ENCODE peak calls at places on chromosome 19, in five cellular contexts. One of them, this sample, is unnamed.

GRCh38 chr19:15640294-15640903 is at the start of gene CYP4F3:
- DNase-seq in psoas muscle: no peak
- DNase-seq in fibroblast of lung: no peak
- DNase-seq in cardiac muscle cell: peak; percentile 6
- DNase-seq in heart left ventricle: peak; percentile 77
- DNase-seq in this sample: peak; percentile 99

GRCh38 chr19:31356587-31357314 is 7.5 kb upstream of the TSHZ3 start:
- DNase-seq in psoas muscle: peak; percentile 58
- DNase-seq in fibroblast of lung: peak; percentile 33
- DNase-seq in cardiac muscle cell: no peak
- DNase-seq in heart left ventricle: peak; percentile 50
- DNase-seq in this sample: peak; percentile 29

GRCh38 chr19:43439183-43440063 is 24.7 kb downstream of the TEX101 start:
- DNase-seq in psoas muscle: no peak
- DNase-seq in fibroblast of lung: peak; percentile 19
- DNase-seq in cardiac muscle cell: peak; percentile 28
- DNase-seq in heart left ventricle: no peak
- DNase-seq in this sample: peak; percentile 63

GRCh38 chr19:17883627-17884413 is 12.1 kb downstream of the SLC5A5 start:
- DNase-seq in psoas muscle: no peak
- DNase-seq in fibroblast of lung: no peak
- DNase-seq in cardiac muscle cell: no peak
- DNase-seq in heart left ventricle: no peak
- DNase-seq in this sample: no peak

GRCh38 chr19:44767295-44768180 is 10.2 kb upstream of the CBLC start:
- DNase-seq in psoas muscle: no peak
- DNase-seq in fibroblast of lung: no peak
- DNase-seq in cardiac muscle cell: no peak
- DNase-seq in heart left ventricle: no peak
- DNase-seq in this sample: no peak

GRCh38 chr19:38505958-38506357 is 72.5 kb downstream of the RYR1 start:
- DNase-seq in psoas muscle: no peak
- DNase-seq in fibroblast of lung: no peak
- DNase-seq in cardiac muscle cell: no peak
- DNase-seq in heart left ventricle: no peak
- DNase-seq in this sample: no peak

GRCh38 chr19:12345197-12345596 is 11.8 kb upstream of the ZNF563 start:
- DNase-seq in psoas muscle: no peak
- DNase-seq in fibroblast of lung: no peak
- DNase-seq in cardiac muscle cell: no peak
- DNase-seq in heart left ventricle: no peak
- DNase-seq in this sample: no peak

GRCh38 chr19:33904681-33905080 is 108.0 kb downstream of the KCTD15 start:
- DNase-seq in psoas muscle: no peak
- DNase-seq in fibroblast of lung: peak; percentile 29
- DNase-seq in cardiac muscle cell: peak; percentile 52
- DNase-seq in heart left ventricle: no peak
- DNase-seq in this sample: no peak

GRCh38 chr19:42422092-42422575 is 5.1 kb downstream of the LIPE start:
- DNase-seq in psoas muscle: no peak
- DNase-seq in fibroblast of lung: no peak
- DNase-seq in cardiac muscle cell: no peak
- DNase-seq in heart left ventricle: peak; percentile 73
- DNase-seq in this sample: no peak

GRCh38 chr19:55694241-55694655 is 19.2 kb downstream of the EPN1 start:
- DNase-seq in psoas muscle: no peak
- DNase-seq in fibroblast of lung: no peak
- DNase-seq in cardiac muscle cell: no peak
- DNase-seq in heart left ventricle: peak; percentile 23
- DNase-seq in this sample: peak; percentile 50

GRCh38 chr19:15449620-15450527 is at the start of gene WIZ:
- DNase-seq in psoas muscle: peak; percentile 94
- DNase-seq in fibroblast of lung: peak; percentile 62
- DNase-seq in cardiac muscle cell: peak; percentile 85
- DNase-seq in heart left ventricle: peak; percentile 93
- DNase-seq in this sample: peak; percentile 66

GRCh38 chr19:56595548-56595899 is 422 bp downstream of the ZNF71 start:
- DNase-seq in psoas muscle: no peak
- DNase-seq in fibroblast of lung: peak; percentile 19
- DNase-seq in cardiac muscle cell: no peak
- DNase-seq in heart left ventricle: no peak
- DNase-seq in this sample: no peak

GRCh38 chr19:13640611-13641010 is 123.7 kb upstream of the MRI1 start:
- DNase-seq in psoas muscle: no peak
- DNase-seq in fibroblast of lung: no peak
- DNase-seq in cardiac muscle cell: no peak
- DNase-seq in heart left ventricle: no peak
- DNase-seq in this sample: no peak

GRCh38 chr19:47274071-47274890 is at the start of gene INAFM1:
- DNase-seq in psoas muscle: peak; percentile 98
- DNase-seq in fibroblast of lung: peak; percentile 86
- DNase-seq in cardiac muscle cell: peak; percentile 97
- DNase-seq in heart left ventricle: peak; percentile 98
- DNase-seq in this sample: peak; percentile 95

DNA sequence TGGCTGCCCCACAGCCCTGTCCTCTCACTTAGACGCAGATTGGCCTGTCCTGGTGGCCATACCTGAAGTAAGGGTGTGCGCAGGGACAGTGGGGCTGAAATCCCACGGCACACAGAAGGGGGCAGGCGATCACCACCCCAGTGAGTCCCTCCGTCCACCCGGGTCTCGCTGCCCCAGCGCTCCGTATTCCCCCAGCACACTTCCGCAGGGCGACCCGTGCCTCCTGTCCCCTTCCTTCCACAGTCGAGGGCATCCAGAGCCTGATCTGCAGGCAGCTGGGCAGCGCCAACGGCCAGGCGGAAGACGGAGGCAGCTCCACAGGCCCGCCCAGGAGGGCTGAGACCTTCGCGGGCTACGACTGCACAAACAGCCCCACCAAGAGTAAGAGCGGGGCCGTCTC is 25.3 kb downstream of the PEX11G start:
- DNase-seq in psoas muscle: no peak
- DNase-seq in fibroblast of lung: no peak
- DNase-seq in cardiac muscle cell: no peak
- DNase-seq in heart left ventricle: no peak
- DNase-seq in this sample: no peak
- H3K36me3 ChIP-seq in psoas muscle: no peaks in the 10 kb centered on the region
- H3K36me3 ChIP-seq in fibroblast of lung: peaks cover 14% of the 10 kb centered on the region
- H3K36me3 ChIP-seq in cardiac muscle cell: peaks cover 18% of the 10 kb centered on the region
- H3K36me3 ChIP-seq in heart left ventricle: peaks cover 5% of the 10 kb centered on the region
- H3K36me3 ChIP-seq in this sample: peaks cover 26% of the 10 kb centered on the region

DNA sequence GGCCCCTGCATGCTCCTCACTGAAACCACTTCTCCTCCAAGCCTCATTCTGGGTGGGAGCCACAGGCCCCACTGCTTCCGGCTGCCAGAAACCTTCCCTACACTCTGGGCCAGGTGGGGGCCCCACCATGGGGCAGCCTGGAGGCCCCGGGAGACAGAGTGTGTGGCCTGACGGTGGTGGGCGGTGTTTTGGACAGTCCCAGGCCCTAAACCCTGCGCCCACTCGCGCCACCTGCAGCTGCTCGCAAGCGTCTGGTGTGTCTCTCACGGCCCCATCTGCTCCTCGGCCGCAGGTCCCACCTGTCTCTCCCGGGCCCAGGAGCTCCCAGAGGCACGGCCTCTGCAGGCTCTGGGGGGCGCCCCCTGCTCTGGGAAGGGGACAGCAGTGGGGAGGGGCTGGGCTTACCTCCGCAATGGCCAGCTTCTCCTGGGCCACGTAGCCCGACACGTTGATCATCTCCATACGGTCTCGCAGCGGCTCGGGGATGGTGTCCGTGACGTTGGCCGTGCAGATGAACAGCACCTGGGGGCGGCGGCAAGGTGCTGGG is 5.6 kb downstream of the RPL36 start:
- DNase-seq in psoas muscle: no peak
- DNase-seq in fibroblast of lung: no peak
- DNase-seq in cardiac muscle cell: no peak
- DNase-seq in heart left ventricle: no peak
- DNase-seq in this sample: no peak
- H3K36me3 ChIP-seq in psoas muscle: peaks cover 10% of the 10 kb centered on the region
- H3K36me3 ChIP-seq in fibroblast of lung: peaks cover 60% of the 10 kb centered on the region
- H3K36me3 ChIP-seq in cardiac muscle cell: peaks cover 52% of the 10 kb centered on the region
- H3K36me3 ChIP-seq in heart left ventricle: peaks cover 17% of the 10 kb centered on the region
- H3K36me3 ChIP-seq in this sample: peaks cover 23% of the 10 kb centered on the region

GRCh38 chr19:11190501-11190900 is 6.8 kb downstream of the KANK2 start:
- DNase-seq in psoas muscle: no peak
- DNase-seq in fibroblast of lung: no peak
- DNase-seq in cardiac muscle cell: no peak
- DNase-seq in heart left ventricle: no peak
- DNase-seq in this sample: no peak

GRCh38 chr19:11182994-11183393 is 14.4 kb downstream of the KANK2 start:
- DNase-seq in psoas muscle: no peak
- DNase-seq in fibroblast of lung: no peak
- DNase-seq in cardiac muscle cell: no peak
- DNase-seq in heart left ventricle: no peak
- DNase-seq in this sample: no peak

GRCh38 chr19:11191273-11191755 is 6.0 kb downstream of the KANK2 start:
- DNase-seq in psoas muscle: peak; percentile 91
- DNase-seq in fibroblast of lung: peak; percentile 47
- DNase-seq in cardiac muscle cell: peak; percentile 62
- DNase-seq in heart left ventricle: peak; percentile 91
- DNase-seq in this sample: peak; percentile 31

GRCh38 chr19:11191934-11192333 is 5.4 kb downstream of the KANK2 start:
- DNase-seq in psoas muscle: no peak
- DNase-seq in fibroblast of lung: no peak
- DNase-seq in cardiac muscle cell: no peak
- DNase-seq in heart left ventricle: no peak
- DNase-seq in this sample: no peak

DNA sequence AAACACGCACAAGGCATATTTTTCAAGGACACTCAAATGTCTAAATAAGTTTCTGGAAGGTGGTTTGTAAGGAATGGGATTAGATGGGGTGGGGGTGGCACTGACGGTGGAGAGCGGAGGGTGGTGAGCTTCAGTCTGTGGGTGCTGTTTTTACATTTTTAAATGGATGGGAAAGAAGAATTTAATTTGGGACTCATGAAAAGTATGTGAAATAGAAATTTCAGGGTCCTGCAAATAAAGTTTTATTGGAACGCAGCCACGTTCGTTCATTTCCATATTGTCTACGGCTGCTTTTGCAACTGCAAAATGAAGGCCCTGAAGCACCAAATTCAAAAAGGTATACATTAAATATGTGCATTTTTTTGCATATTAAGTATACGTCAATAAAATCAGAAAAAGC is 9.9 kb downstream of the KANK2 start:
- DNase-seq in psoas muscle: no peak
- DNase-seq in fibroblast of lung: no peak
- DNase-seq in cardiac muscle cell: no peak
- DNase-seq in heart left ventricle: no peak
- DNase-seq in this sample: no peak
- H3K36me3 ChIP-seq in psoas muscle: no peaks in the 10 kb centered on the region
- H3K36me3 ChIP-seq in fibroblast of lung: peaks cover 18% of the 10 kb centered on the region
- H3K36me3 ChIP-seq in cardiac muscle cell: no peaks in the 10 kb centered on the region
- H3K36me3 ChIP-seq in heart left ventricle: peaks cover 4% of the 10 kb centered on the region
- H3K36me3 ChIP-seq in this sample: no peaks in the 10 kb centered on the region

GRCh38 chr19:41323023-41323422 is 13.1 kb downstream of the CCDC97 start:
- DNase-seq in psoas muscle: peak; percentile 80
- DNase-seq in fibroblast of lung: peak; percentile 77
- DNase-seq in cardiac muscle cell: peak; percentile 81
- DNase-seq in heart left ventricle: peak; percentile 59
- DNase-seq in this sample: no peak

GRCh38 chr19:41325640-41325946 is 15.6 kb downstream of the CCDC97 start:
- DNase-seq in psoas muscle: no peak
- DNase-seq in fibroblast of lung: no peak
- DNase-seq in cardiac muscle cell: no peak
- DNase-seq in heart left ventricle: no peak
- DNase-seq in this sample: no peak

GRCh38 chr19:41323430-41324125 is 13.6 kb downstream of the CCDC97 start:
- DNase-seq in psoas muscle: peak; percentile 88
- DNase-seq in fibroblast of lung: peak; percentile 98
- DNase-seq in cardiac muscle cell: peak; percentile 97
- DNase-seq in heart left ventricle: peak; percentile 81
- DNase-seq in this sample: no peak

GRCh38 chr19:41324921-41325639 is 15.1 kb downstream of the CCDC97 start:
- DNase-seq in psoas muscle: peak; percentile 84
- DNase-seq in fibroblast of lung: peak; percentile 82
- DNase-seq in cardiac muscle cell: peak; percentile 85
- DNase-seq in heart left ventricle: peak; percentile 88
- DNase-seq in this sample: no peak

DNA sequence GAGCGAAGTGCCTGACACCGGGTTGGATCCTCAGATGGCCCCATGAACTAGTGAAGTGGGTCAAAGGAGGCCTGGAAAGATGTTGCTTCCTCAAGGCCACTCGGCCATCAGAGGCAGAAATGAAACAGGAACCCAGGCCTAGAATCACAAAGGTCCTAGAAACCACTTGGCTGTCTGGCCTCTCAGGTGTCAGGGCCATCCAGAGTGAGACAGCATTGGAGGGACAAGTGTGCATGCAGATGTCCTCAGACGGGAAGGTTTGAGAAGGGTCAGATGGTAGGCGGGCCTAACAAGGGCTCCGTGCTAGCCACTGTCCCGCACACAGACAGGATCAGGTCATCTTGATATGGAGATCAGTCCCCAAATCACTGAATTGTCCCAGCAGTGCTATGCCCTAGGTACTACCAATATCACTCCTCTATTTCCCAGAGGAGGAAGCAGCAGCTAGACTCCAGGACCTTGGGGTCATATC is 14.3 kb downstream of the CCDC97 start:
- DNase-seq in psoas muscle: peak; percentile 41
- DNase-seq in fibroblast of lung: no peak
- DNase-seq in cardiac muscle cell: no peak
- DNase-seq in heart left ventricle: no peak
- DNase-seq in this sample: no peak
- H3K36me3 ChIP-seq in psoas muscle: no peaks in the 10 kb centered on the region
- H3K36me3 ChIP-seq in fibroblast of lung: peaks cover 18% of the 10 kb centered on the region
- H3K36me3 ChIP-seq in cardiac muscle cell: peaks cover 8% of the 10 kb centered on the region
- H3K36me3 ChIP-seq in heart left ventricle: peaks cover under 1% of the 10 kb centered on the region
- H3K36me3 ChIP-seq in this sample: peaks cover 3% of the 10 kb centered on the region

DNA sequence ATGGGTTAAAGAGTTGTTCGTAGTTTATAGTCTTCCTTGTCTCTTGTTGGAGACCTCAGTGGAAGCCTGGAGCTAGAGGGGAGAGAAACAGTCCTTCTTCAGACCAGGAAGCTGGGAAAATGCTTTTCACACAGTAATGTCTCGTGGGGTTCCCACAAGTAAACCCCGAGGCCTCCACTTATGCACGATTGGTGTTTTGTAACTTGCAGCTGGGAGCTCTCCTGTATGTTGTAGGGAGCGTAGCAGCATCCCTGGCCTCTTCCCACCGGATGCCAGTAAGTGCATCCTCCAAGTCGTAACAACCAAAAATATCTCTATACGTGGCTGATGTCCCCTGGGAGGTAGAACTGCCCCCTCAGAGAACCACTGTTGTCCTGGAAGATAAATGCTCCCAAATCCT is 3.5 kb downstream of the CHAF1A start:
- DNase-seq in psoas muscle: no peak
- DNase-seq in fibroblast of lung: no peak
- DNase-seq in cardiac muscle cell: no peak
- DNase-seq in heart left ventricle: no peak
- DNase-seq in this sample: no peak
- H3K36me3 ChIP-seq in psoas muscle: no peaks in the 10 kb centered on the region
- H3K36me3 ChIP-seq in fibroblast of lung: peaks cover 3% of the 10 kb centered on the region
- H3K36me3 ChIP-seq in cardiac muscle cell: peaks cover 3% of the 10 kb centered on the region
- H3K36me3 ChIP-seq in heart left ventricle: no peaks in the 10 kb centered on the region
- H3K36me3 ChIP-seq in this sample: peaks cover 3% of the 10 kb centered on the region

GRCh38 chr19:19009951-19010350 is 23.4 kb downstream of the SUGP2 start:
- DNase-seq in psoas muscle: no peak
- DNase-seq in fibroblast of lung: no peak
- DNase-seq in cardiac muscle cell: no peak
- DNase-seq in heart left ventricle: no peak
- DNase-seq in this sample: no peak
- H3K36me3 ChIP-seq in psoas muscle: peaks cover 10% of the 10 kb centered on the region
- H3K36me3 ChIP-seq in fibroblast of lung: peaks cover 39% of the 10 kb centered on the region
- H3K36me3 ChIP-seq in cardiac muscle cell: peaks cover 24% of the 10 kb centered on the region
- H3K36me3 ChIP-seq in heart left ventricle: peaks cover 17% of the 10 kb centered on the region
- H3K36me3 ChIP-seq in this sample: peaks cover 21% of the 10 kb centered on the region

GRCh38 chr19:415292-415691 is 6.3 kb upstream of the C2CD4C start:
- DNase-seq in psoas muscle: no peak
- DNase-seq in fibroblast of lung: no peak
- DNase-seq in cardiac muscle cell: no peak
- DNase-seq in heart left ventricle: no peak
- DNase-seq in this sample: no peak
- H3K36me3 ChIP-seq in psoas muscle: no peaks in the 10 kb centered on the region
- H3K36me3 ChIP-seq in fibroblast of lung: no peaks in the 10 kb centered on the region
- H3K36me3 ChIP-seq in cardiac muscle cell: no peaks in the 10 kb centered on the region
- H3K36me3 ChIP-seq in heart left ventricle: no peaks in the 10 kb centered on the region
- H3K36me3 ChIP-seq in this sample: no peaks in the 10 kb centered on the region